ENCODE peak calls at places on chromosomes 1 and 21, in eight cellular contexts. One of them, this sample, is unnamed.

GRCh38 chr1:77036560-77036959 is 169.3 kb downstream of the ST6GALNAC5 start:
- DNase-seq in A549: peak; percentile 14
- DNase-seq in cardiac muscle cell: peak; percentile 61
- DNase-seq in stomach: no peak
- DNase-seq in suprapubic skin: no peak
- DNase-seq in right cardiac atrium: no peak
- DNase-seq in OCI-LY7: no peak
- DNase-seq in CD8-positive, alpha-beta memory T cell: no peak
- DNase-seq in this sample: no peak

GRCh38 chr1:208068908-208069307 is 158.0 kb upstream of the CD34 start:
- DNase-seq in A549: no peak
- DNase-seq in cardiac muscle cell: no peak
- DNase-seq in stomach: no peak
- DNase-seq in suprapubic skin: no peak
- DNase-seq in right cardiac atrium: no peak
- DNase-seq in OCI-LY7: no peak
- DNase-seq in CD8-positive, alpha-beta memory T cell: no peak
- DNase-seq in this sample: no peak

GRCh38 chr21:30882907-30883597 is 1.7 kb upstream of the KRTAP11-1 start:
- DNase-seq in A549: no peak
- DNase-seq in cardiac muscle cell: no peak
- DNase-seq in stomach: no peak
- DNase-seq in suprapubic skin: no peak
- DNase-seq in right cardiac atrium: no peak
- DNase-seq in OCI-LY7: no peak
- DNase-seq in CD8-positive, alpha-beta memory T cell: no peak
- DNase-seq in this sample: no peak

GRCh38 chr21:36861595-36861883 is 104.9 kb downstream of the HLCS start:
- DNase-seq in A549: no peak
- DNase-seq in cardiac muscle cell: no peak
- DNase-seq in stomach: no peak
- DNase-seq in suprapubic skin: no peak
- DNase-seq in right cardiac atrium: no peak
- DNase-seq in OCI-LY7: no peak
- DNase-seq in CD8-positive, alpha-beta memory T cell: no peak
- DNase-seq in this sample: no peak

GRCh38 chr1:65255088-65256050 is 54.0 kb upstream of the DNAJC6 start:
- DNase-seq in A549: no peak
- DNase-seq in cardiac muscle cell: peak; percentile 60
- DNase-seq in stomach: no peak
- DNase-seq in suprapubic skin: no peak
- DNase-seq in right cardiac atrium: no peak
- DNase-seq in OCI-LY7: no peak
- DNase-seq in CD8-positive, alpha-beta memory T cell: no peak
- DNase-seq in this sample: no peak

GRCh38 chr1:38859561-38860463 is at the start of gene RRAGC:
- DNase-seq in A549: peak; percentile 95
- DNase-seq in cardiac muscle cell: peak; percentile 100
- DNase-seq in stomach: peak; percentile 100
- DNase-seq in suprapubic skin: peak; percentile 100
- DNase-seq in right cardiac atrium: peak; percentile 100
- DNase-seq in OCI-LY7: peak; percentile 98
- DNase-seq in CD8-positive, alpha-beta memory T cell: peak; percentile 98
- DNase-seq in this sample: peak; percentile 99

GRCh38 chr1:53734650-53735211 is 4.2 kb downstream of the GLIS1 start:
- DNase-seq in A549: no peak
- DNase-seq in cardiac muscle cell: peak; percentile 46
- DNase-seq in stomach: no peak
- DNase-seq in suprapubic skin: no peak
- DNase-seq in right cardiac atrium: no peak
- DNase-seq in OCI-LY7: no peak
- DNase-seq in CD8-positive, alpha-beta memory T cell: no peak
- DNase-seq in this sample: no peak

GRCh38 chr21:32423846-32424535 is 11.5 kb downstream of the EVA1C start:
- DNase-seq in A549: no peak
- DNase-seq in cardiac muscle cell: no peak
- DNase-seq in stomach: no peak
- DNase-seq in suprapubic skin: no peak
- DNase-seq in right cardiac atrium: no peak
- DNase-seq in OCI-LY7: no peak
- DNase-seq in CD8-positive, alpha-beta memory T cell: no peak
- DNase-seq in this sample: no peak

GRCh38 chr1:205248793-205249601 is 21.3 kb downstream of the TMCC2 start:
- DNase-seq in A549: no peak
- DNase-seq in cardiac muscle cell: peak; percentile 62
- DNase-seq in stomach: peak; percentile 77
- DNase-seq in suprapubic skin: no peak
- DNase-seq in right cardiac atrium: peak; percentile 68
- DNase-seq in OCI-LY7: no peak
- DNase-seq in CD8-positive, alpha-beta memory T cell: no peak
- DNase-seq in this sample: peak; percentile 87

GRCh38 chr1:31232689-31233088 is 7.0 kb downstream of the NKAIN1 start:
- DNase-seq in A549: no peak
- DNase-seq in cardiac muscle cell: no peak
- DNase-seq in stomach: no peak
- DNase-seq in suprapubic skin: no peak
- DNase-seq in right cardiac atrium: no peak
- DNase-seq in OCI-LY7: no peak
- DNase-seq in CD8-positive, alpha-beta memory T cell: no peak
- DNase-seq in this sample: no peak

GRCh38 chr1:160522622-160523345 is at the start of gene SLAMF6:
- DNase-seq in A549: no peak
- DNase-seq in cardiac muscle cell: no peak
- DNase-seq in stomach: no peak
- DNase-seq in suprapubic skin: no peak
- DNase-seq in right cardiac atrium: no peak
- DNase-seq in OCI-LY7: peak; percentile 81
- DNase-seq in CD8-positive, alpha-beta memory T cell: peak; percentile 15
- DNase-seq in this sample: no peak

GRCh38 chr1:162233937-162234336 is 142.7 kb downstream of the SPATA46 start:
- DNase-seq in A549: no peak
- DNase-seq in cardiac muscle cell: no peak
- DNase-seq in stomach: no peak
- DNase-seq in suprapubic skin: no peak
- DNase-seq in right cardiac atrium: no peak
- DNase-seq in OCI-LY7: no peak
- DNase-seq in CD8-positive, alpha-beta memory T cell: no peak
- DNase-seq in this sample: no peak

GRCh38 chr1:966603-967295 is 467 bp downstream of the PLEKHN1 start:
- DNase-seq in A549: peak; percentile 56
- DNase-seq in cardiac muscle cell: peak; percentile 56
- DNase-seq in stomach: peak; percentile 79
- DNase-seq in suprapubic skin: no peak
- DNase-seq in right cardiac atrium: peak; percentile 72
- DNase-seq in OCI-LY7: peak; percentile 25
- DNase-seq in CD8-positive, alpha-beta memory T cell: peak; percentile 68
- DNase-seq in this sample: peak; percentile 52

GRCh38 chr1:196535727-196536126 is 72.5 kb downstream of the KCNT2 start:
- DNase-seq in A549: peak; percentile 65
- DNase-seq in cardiac muscle cell: no peak
- DNase-seq in stomach: no peak
- DNase-seq in suprapubic skin: no peak
- DNase-seq in right cardiac atrium: no peak
- DNase-seq in OCI-LY7: peak; percentile 77
- DNase-seq in CD8-positive, alpha-beta memory T cell: no peak
- DNase-seq in this sample: no peak

GRCh38 chr1:174989540-174990181 is 10.1 kb upstream of the CACYBP start:
- DNase-seq in A549: no peak
- DNase-seq in cardiac muscle cell: no peak
- DNase-seq in stomach: no peak
- DNase-seq in suprapubic skin: no peak
- DNase-seq in right cardiac atrium: no peak
- DNase-seq in OCI-LY7: no peak
- DNase-seq in CD8-positive, alpha-beta memory T cell: no peak
- DNase-seq in this sample: no peak

GRCh38 chr1:157135070-157135469 is 3.1 kb downstream of the ETV3 start:
- DNase-seq in A549: no peak
- DNase-seq in cardiac muscle cell: no peak
- DNase-seq in stomach: no peak
- DNase-seq in suprapubic skin: no peak
- DNase-seq in right cardiac atrium: no peak
- DNase-seq in OCI-LY7: no peak
- DNase-seq in CD8-positive, alpha-beta memory T cell: no peak
- DNase-seq in this sample: no peak

GRCh38 chr21:30935889-30936168 is 54.4 kb upstream of the KRTAP11-1 start:
- DNase-seq in A549: no peak
- DNase-seq in cardiac muscle cell: no peak
- DNase-seq in stomach: no peak
- DNase-seq in suprapubic skin: no peak
- DNase-seq in right cardiac atrium: no peak
- DNase-seq in OCI-LY7: no peak
- DNase-seq in CD8-positive, alpha-beta memory T cell: no peak
- DNase-seq in this sample: no peak

GRCh38 chr1:219312967-219313366 is 139.3 kb downstream of the LYPLAL1 start:
- DNase-seq in A549: peak; percentile 73
- DNase-seq in cardiac muscle cell: no peak
- DNase-seq in stomach: no peak
- DNase-seq in suprapubic skin: no peak
- DNase-seq in right cardiac atrium: no peak
- DNase-seq in OCI-LY7: no peak
- DNase-seq in CD8-positive, alpha-beta memory T cell: no peak
- DNase-seq in this sample: no peak

DNA sequence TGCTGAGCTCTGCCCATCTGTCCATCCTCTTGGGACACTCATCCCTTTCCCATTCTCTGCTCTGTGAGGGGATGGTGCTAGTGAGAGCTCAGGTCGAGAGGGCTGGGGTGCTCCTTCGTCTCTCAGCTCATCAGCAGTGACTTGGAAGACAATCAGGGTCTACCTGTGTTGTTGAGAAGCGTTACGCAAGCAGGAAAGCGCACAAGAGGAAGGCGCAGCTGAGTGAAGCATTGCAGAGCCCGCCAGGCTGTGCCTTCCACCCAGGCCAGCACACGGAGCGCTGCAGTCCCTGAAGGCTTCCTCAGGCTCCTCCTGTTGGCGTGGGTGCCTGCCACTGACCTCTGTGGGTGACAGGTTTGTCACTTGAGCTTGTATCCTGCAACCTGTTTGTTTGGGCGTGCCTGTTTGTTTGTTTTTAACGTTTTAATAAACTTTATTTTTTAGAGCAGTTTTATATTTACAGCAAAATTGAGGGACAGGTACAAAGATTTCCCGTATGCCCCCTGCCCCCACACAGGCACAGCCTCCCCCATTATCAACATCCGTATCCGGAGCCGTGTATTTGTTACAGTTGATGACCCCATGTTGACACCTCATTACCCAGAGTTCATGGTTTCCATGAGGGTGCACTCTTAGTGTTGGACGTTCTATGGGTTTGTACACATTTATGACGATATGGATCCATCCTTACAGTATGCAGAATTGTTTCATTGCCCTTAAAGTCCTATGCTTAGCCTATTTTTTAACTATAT is 36.7 kb downstream of the ADARB1 start:
- DNase-seq in A549: no peak
- DNase-seq in cardiac muscle cell: no peak
- DNase-seq in stomach: no peak
- DNase-seq in suprapubic skin: no peak
- DNase-seq in right cardiac atrium: no peak
- DNase-seq in OCI-LY7: peak; percentile 57
- DNase-seq in CD8-positive, alpha-beta memory T cell: no peak
- DNase-seq in this sample: no peak
- H3K4me1 ChIP-seq in A549: no peaks in the 10 kb centered on the region
- H3K4me1 ChIP-seq in cardiac muscle cell: peaks cover 42% of the 10 kb centered on the region
- H3K4me1 ChIP-seq in stomach: peaks cover 3% of the 10 kb centered on the region
- H3K4me1 ChIP-seq in suprapubic skin: peaks cover 30% of the 10 kb centered on the region
- H3K4me1 ChIP-seq in right cardiac atrium: peaks cover 16% of the 10 kb centered on the region
- H3K4me1 ChIP-seq in OCI-LY7: peaks cover 63% of the 10 kb centered on the region
- H3K4me1 ChIP-seq in CD8-positive, alpha-beta memory T cell: peaks cover 23% of the 10 kb centered on the region
- H3K4me1 ChIP-seq in this sample: no peaks in the 10 kb centered on the region

GRCh38 chr1:226708967-226709396 is 30.1 kb downstream of the ITPKB start:
- DNase-seq in A549: no peak
- DNase-seq in cardiac muscle cell: no peak
- DNase-seq in stomach: no peak
- DNase-seq in suprapubic skin: no peak
- DNase-seq in right cardiac atrium: no peak
- DNase-seq in OCI-LY7: no peak
- DNase-seq in CD8-positive, alpha-beta memory T cell: no peak
- DNase-seq in this sample: no peak

GRCh38 chr1:226704169-226704921 is 34.7 kb downstream of the ITPKB start:
- DNase-seq in A549: no peak
- DNase-seq in cardiac muscle cell: no peak
- DNase-seq in stomach: no peak
- DNase-seq in suprapubic skin: no peak
- DNase-seq in right cardiac atrium: no peak
- DNase-seq in OCI-LY7: no peak
- DNase-seq in CD8-positive, alpha-beta memory T cell: no peak
- DNase-seq in this sample: no peak

GRCh38 chr1:226708342-226708780 is 30.7 kb downstream of the ITPKB start:
- DNase-seq in A549: no peak
- DNase-seq in cardiac muscle cell: no peak
- DNase-seq in stomach: no peak
- DNase-seq in suprapubic skin: no peak
- DNase-seq in right cardiac atrium: no peak
- DNase-seq in OCI-LY7: no peak
- DNase-seq in CD8-positive, alpha-beta memory T cell: no peak
- DNase-seq in this sample: no peak

GRCh38 chr1:226709942-226710341 is 29.1 kb downstream of the ITPKB start:
- DNase-seq in A549: no peak
- DNase-seq in cardiac muscle cell: no peak
- DNase-seq in stomach: no peak
- DNase-seq in suprapubic skin: no peak
- DNase-seq in right cardiac atrium: no peak
- DNase-seq in OCI-LY7: no peak
- DNase-seq in CD8-positive, alpha-beta memory T cell: no peak
- DNase-seq in this sample: no peak

DNA sequence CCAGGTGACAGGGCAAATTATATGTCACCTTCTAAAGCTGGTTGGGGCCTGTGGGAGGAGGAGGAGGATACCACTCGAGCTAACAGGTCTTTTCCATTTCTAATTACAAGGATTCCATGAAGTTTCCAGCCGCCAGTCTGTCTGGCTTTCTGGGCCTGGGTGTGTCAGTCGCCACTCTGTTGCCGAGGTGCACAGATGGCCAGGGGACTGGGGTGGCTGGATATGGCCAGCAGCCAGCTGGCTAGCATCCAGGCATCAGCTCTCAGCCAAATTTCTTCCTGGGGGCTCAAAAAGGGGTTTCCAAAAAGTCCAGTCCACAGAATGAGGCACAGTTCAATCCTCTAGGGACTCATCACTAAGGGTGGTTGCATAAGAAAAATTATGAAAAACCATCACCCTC is 32.4 kb downstream of the ITPKB start:
- DNase-seq in A549: no peak
- DNase-seq in cardiac muscle cell: no peak
- DNase-seq in stomach: no peak
- DNase-seq in suprapubic skin: no peak
- DNase-seq in right cardiac atrium: no peak
- DNase-seq in OCI-LY7: no peak
- DNase-seq in CD8-positive, alpha-beta memory T cell: no peak
- DNase-seq in this sample: no peak
- H3K4me1 ChIP-seq in A549: peaks cover 7% of the 10 kb centered on the region
- H3K4me1 ChIP-seq in cardiac muscle cell: no peaks in the 10 kb centered on the region
- H3K4me1 ChIP-seq in stomach: peaks cover 44% of the 10 kb centered on the region
- H3K4me1 ChIP-seq in suprapubic skin: peaks cover 53% of the 10 kb centered on the region
- H3K4me1 ChIP-seq in right cardiac atrium: peaks cover 18% of the 10 kb centered on the region
- H3K4me1 ChIP-seq in OCI-LY7: peaks cover 65% of the 10 kb centered on the region
- H3K4me1 ChIP-seq in CD8-positive, alpha-beta memory T cell: peaks cover 85% of the 10 kb centered on the region
- H3K4me1 ChIP-seq in this sample: peaks cover 9% of the 10 kb centered on the region

GRCh38 chr1:222973561-222973960 is 158.7 kb downstream of the DISP1 start:
- DNase-seq in A549: no peak
- DNase-seq in cardiac muscle cell: no peak
- DNase-seq in stomach: no peak
- DNase-seq in suprapubic skin: no peak
- DNase-seq in right cardiac atrium: no peak
- DNase-seq in OCI-LY7: no peak
- DNase-seq in CD8-positive, alpha-beta memory T cell: no peak
- DNase-seq in this sample: no peak
- H3K4me1 ChIP-seq in A549: no peaks in the 10 kb centered on the region
- H3K4me1 ChIP-seq in cardiac muscle cell: peaks cover 4% of the 10 kb centered on the region
- H3K4me1 ChIP-seq in stomach: peaks cover 4% of the 10 kb centered on the region
- H3K4me1 ChIP-seq in suprapubic skin: peaks cover 4% of the 10 kb centered on the region
- H3K4me1 ChIP-seq in right cardiac atrium: no peaks in the 10 kb centered on the region
- H3K4me1 ChIP-seq in OCI-LY7: no peaks in the 10 kb centered on the region
- H3K4me1 ChIP-seq in CD8-positive, alpha-beta memory T cell: no peaks in the 10 kb centered on the region
- H3K4me1 ChIP-seq in this sample: no peaks in the 10 kb centered on the region

GRCh38 chr1:113191579-113192076 is 118.6 kb downstream of the LRIG2 start:
- DNase-seq in A549: peak; percentile 50
- DNase-seq in cardiac muscle cell: no peak
- DNase-seq in stomach: no peak
- DNase-seq in suprapubic skin: no peak
- DNase-seq in right cardiac atrium: no peak
- DNase-seq in OCI-LY7: no peak
- DNase-seq in CD8-positive, alpha-beta memory T cell: no peak
- DNase-seq in this sample: no peak
- H3K4me1 ChIP-seq in A549: peaks cover 9% of the 10 kb centered on the region
- H3K4me1 ChIP-seq in cardiac muscle cell: no peaks in the 10 kb centered on the region
- H3K4me1 ChIP-seq in stomach: no peaks in the 10 kb centered on the region
- H3K4me1 ChIP-seq in suprapubic skin: no peaks in the 10 kb centered on the region
- H3K4me1 ChIP-seq in right cardiac atrium: no peaks in the 10 kb centered on the region
- H3K4me1 ChIP-seq in OCI-LY7: no peaks in the 10 kb centered on the region
- H3K4me1 ChIP-seq in CD8-positive, alpha-beta memory T cell: no peaks in the 10 kb centered on the region
- H3K4me1 ChIP-seq in this sample: no peaks in the 10 kb centered on the region